ENCODE peak calls at places on chromosomes 13 and 19, in eight cellular contexts. Z, I, Y, K, S, R, V and M are unnamed samples.
A peak's percentile ranks its signal among the peaks of the same experiment; 100 is the strongest.

GRCh38 chr19:48271531-48272151 is 1.8 kb downstream of the ZNF114 start:
- DNase-seq in Z (peak; percentile 64), I (no peak), Y (peak; percentile 38), K (peak; percentile 85), S (peak; percentile 25), R (peak; percentile 60), V (peak; percentile 60), M (no peak)

GRCh38 chr13:36904219-36904618 is 15.8 kb downstream of the SMAD9 start:
- DNase-seq in Z (no peak), I (no peak), Y (no peak), K (no peak), S (no peak), R (no peak), V (no peak), M (no peak)

GRCh38 chr13:86383151-86383550 is 583.9 kb upstream of the SLITRK6 start:
- DNase-seq in Z (no peak), I (no peak), Y (no peak), K (no peak), S (no peak), R (no peak), V (no peak), M (no peak)

GRCh38 chr13:27810461-27810860 is 18.2 kb downstream of the GSX1 start:
- DNase-seq in Z (no peak), I (no peak), Y (no peak), K (no peak), S (no peak), R (no peak), V (no peak), M (no peak)

GRCh38 chr13:21753117-21753729 is 82.3 kb downstream of the FGF9 start:
- DNase-seq in Z (no peak), I (no peak), Y (no peak), K (no peak), S (no peak), R (no peak), V (no peak), M (no peak)

GRCh38 chr13:48265217-48265815 is 32.3 kb downstream of the ITM2B start:
- DNase-seq in Z (no peak), I (no peak), Y (no peak), K (no peak), S (no peak), R (no peak), V (no peak), M (peak; percentile 22)

GRCh38 chr13:68369739-68370138 is 1139.6 kb upstream of the PCDH9 start:
- DNase-seq in Z (no peak), I (no peak), Y (no peak), K (no peak), S (no peak), R (no peak), V (no peak), M (no peak)

GRCh38 chr19:56145698-56146097 is 4.6 kb downstream of the ZNF444 start:
- DNase-seq in Z (no peak), I (no peak), Y (no peak), K (no peak), S (peak; percentile 60), R (no peak), V (no peak), M (no peak)

GRCh38 chr19:9531933-9532332 is 6.5 kb downstream of the ZNF426 start:
- DNase-seq in Z (no peak), I (no peak), Y (no peak), K (no peak), S (no peak), R (peak; percentile 52), V (no peak), M (no peak)

GRCh38 chr13:100984349-100984748 is 309.8 kb upstream of the TMTC4 start:
- DNase-seq in Z (no peak), I (no peak), Y (no peak), K (no peak), S (no peak), R (no peak), V (no peak), M (no peak)

GRCh38 chr13:114027046-114027760 is 53.3 kb upstream of the C13orf46 start:
- DNase-seq in Z (peak; percentile 42), I (no peak), Y (no peak), K (no peak), S (no peak), R (no peak), V (peak; percentile 80), M (no peak)

GRCh38 chr19:1908364-1908678 is 3.1 kb downstream of the ADAT3 start:
- DNase-seq in Z (no peak), I (no peak), Y (no peak), K (no peak), S (no peak), R (no peak), V (no peak), M (no peak)
- H3K4me1 ChIP-seq in Z (no peaks in the 10 kb centered on the region), I (peaks cover 17% of the 10 kb centered on the region), Y (peaks cover 7% of the 10 kb centered on the region), K (peaks cover 84% of the 10 kb centered on the region), S (peaks cover 65% of the 10 kb centered on the region), R (peaks cover 6% of the 10 kb centered on the region), V (peaks cover 59% of the 10 kb centered on the region), M (peaks cover 20% of the 10 kb centered on the region)

GRCh38 chr19:1832046-1832663 is 16.1 kb downstream of the REXO1 start:
- DNase-seq in Z (no peak), I (no peak), Y (no peak), K (no peak), S (no peak), R (no peak), V (no peak), M (no peak)
- H3K4me3 ChIP-seq in Z (no peak overlapping the region), I (no peak overlapping the region), Y (no peak overlapping the region), K (no peak overlapping the region), S (no peak overlapping the region), R (no peak overlapping the region), V (no peak overlapping the region), M (no peak overlapping the region)

DNA sequence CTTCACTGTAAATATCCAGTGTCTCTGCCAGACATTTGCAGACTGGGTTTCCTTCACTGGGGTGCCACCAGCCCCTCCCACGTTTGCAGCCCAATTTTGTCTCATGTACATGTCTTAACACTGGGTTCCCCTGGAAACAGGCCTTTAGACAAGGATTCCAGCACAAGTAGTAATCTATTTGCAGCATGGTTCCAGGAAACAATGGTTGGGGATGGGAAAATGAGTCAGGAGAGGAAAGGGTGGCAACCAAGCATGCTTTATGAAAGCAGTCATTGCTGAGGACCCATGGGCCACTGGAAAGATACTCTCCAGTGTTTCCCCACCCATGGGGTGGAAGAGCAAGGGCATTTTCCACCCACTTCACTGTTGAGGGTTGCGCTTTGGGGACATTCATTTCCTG is 53.6 kb upstream of the FARP1 start:
- DNase-seq in Z (peak; percentile 17), I (no peak), Y (no peak), K (no peak), S (no peak), R (peak; percentile 91), V (no peak), M (no peak)
- H3K36me3 ChIP-seq in Z (no peaks in the 10 kb centered on the region), I (no peaks in the 10 kb centered on the region), Y (no peaks in the 10 kb centered on the region), K (no peaks in the 10 kb centered on the region), S (no peaks in the 10 kb centered on the region), R (no peaks in the 10 kb centered on the region), V (no peaks in the 10 kb centered on the region), M (no peaks in the 10 kb centered on the region)

GRCh38 chr19:39141929-39142328 is 16.3 kb downstream of the PAK4 start:
- DNase-seq in Z (no peak), I (no peak), Y (no peak), K (no peak), S (no peak), R (no peak), V (no peak), M (no peak)

GRCh38 chr19:39140195-39140516 is 14.6 kb downstream of the PAK4 start:
- DNase-seq in Z (no peak), I (no peak), Y (no peak), K (no peak), S (no peak), R (no peak), V (no peak), M (no peak)

GRCh38 chr19:39140594-39140993 is 15.0 kb downstream of the PAK4 start:
- DNase-seq in Z (no peak), I (no peak), Y (no peak), K (no peak), S (no peak), R (no peak), V (no peak), M (no peak)

GRCh38 chr19:39138221-39139211 is 12.9 kb downstream of the PAK4 start:
- DNase-seq in Z (no peak), I (no peak), Y (no peak), K (no peak), S (no peak), R (no peak), V (no peak), M (no peak)

GRCh38 chr19:39139305-39140194 is 14.0 kb downstream of the PAK4 start:
- DNase-seq in Z (peak; percentile 18), I (no peak), Y (no peak), K (no peak), S (no peak), R (no peak), V (no peak), M (no peak)
- H3K4me1 ChIP-seq in Z (peaks cover 36% of the 10 kb centered on the region), I (peaks cover 53% of the 10 kb centered on the region), Y (peaks cover 13% of the 10 kb centered on the region), K (peaks cover 81% of the 10 kb centered on the region), S (peaks cover 79% of the 10 kb centered on the region), R (no peaks in the 10 kb centered on the region), V (peaks cover 22% of the 10 kb centered on the region), M (no peaks in the 10 kb centered on the region)

GRCh38 chr19:14449321-14449720 is 16.2 kb downstream of the PKN1 start:
- DNase-seq in Z (no peak), I (no peak), Y (no peak), K (no peak), S (no peak), R (peak; percentile 41), V (no peak), M (no peak)
- H3K4me3 ChIP-seq in Z (no peak overlapping the region), I (no peak overlapping the region), Y (no peak overlapping the region), K (no peak overlapping the region), S (no peak overlapping the region), R (no peak overlapping the region), V (no peak overlapping the region), M (no peak overlapping the region)